ENCODE peak calls at places on chromosomes 12 and 14, in four cellular contexts. N, M, P and Z are unnamed samples.

GRCh38 chr12:47903927-47904646 is 707 bp downstream of the VDR start:
- DNase-seq in N (no peak), M (peak; percentile 73), P (peak; percentile 48), Z (no peak)

GRCh38 chr14:34981743-34982420 is 910 bp upstream of the SRP54 start:
- DNase-seq in N (no peak), M (no peak), P (peak; percentile 24), Z (peak; percentile 15)

GRCh38 chr12:33721561-33721960 is 281.9 kb upstream of the SYT10 start:
- DNase-seq in N (no peak), M (no peak), P (no peak), Z (no peak)

GRCh38 chr12:69510176-69510827 is 40.1 kb downstream of the FRS2 start:
- DNase-seq in N (no peak), M (no peak), P (no peak), Z (no peak)

GRCh38 chr12:57208946-57209282 is 7.7 kb upstream of the NXPH4 start:
- DNase-seq in N (no peak), M (no peak), P (no peak), Z (no peak)

GRCh38 chr14:58882577-58883018 is 244.8 kb downstream of the DACT1 start:
- DNase-seq in N (no peak), M (no peak), P (no peak), Z (no peak)

GRCh38 chr14:54857830-54858269 is 44.8 kb downstream of the GCH1 start:
- DNase-seq in N (no peak), M (no peak), P (no peak), Z (no peak)

GRCh38 chr14:28830115-28830534 is 63.5 kb downstream of the FOXG1 start:
- DNase-seq in N (no peak), M (no peak), P (no peak), Z (no peak)

GRCh38 chr14:71626281-71626835 is 305.9 kb upstream of the RGS6 start:
- DNase-seq in N (no peak), M (no peak), P (no peak), Z (no peak)

GRCh38 chr12:130185455-130186100 is 23.3 kb downstream of the FZD10 start:
- DNase-seq in N (no peak), M (no peak), P (no peak), Z (no peak)

GRCh38 chr14:37091651-37092050 is 80.8 kb downstream of the SLC25A21 start:
- DNase-seq in N (no peak), M (no peak), P (no peak), Z (no peak)

GRCh38 chr14:61099221-61099835 is 118.3 kb downstream of the SLC38A6 start:
- DNase-seq in N (no peak), M (no peak), P (no peak), Z (no peak)

GRCh38 chr12:131025234-131025633 is 71.5 kb downstream of the ADGRD1 start:
- DNase-seq in N (no peak), M (no peak), P (no peak), Z (no peak)

GRCh38 chr12:27589419-27589818 is 65.4 kb downstream of the PPFIBP1 start:
- DNase-seq in N (no peak), M (no peak), P (no peak), Z (no peak)

GRCh38 chr12:54393743-54394142 is 9.2 kb upstream of the ZNF385A start:
- DNase-seq in N (no peak), M (no peak), P (no peak), Z (no peak)

GRCh38 chr14:32677381-32677780 is 261.3 kb upstream of the NPAS3 start:
- DNase-seq in N (no peak), M (no peak), P (no peak), Z (no peak)

GRCh38 chr12:13183621-13184020 is 12.9 kb upstream of the EMP1 start:
- DNase-seq in N (no peak), M (no peak), P (no peak), Z (no peak)

GRCh38 chr14:61593330-61593729 is 102.0 kb upstream of the HIF1A start:
- DNase-seq in N (no peak), M (no peak), P (no peak), Z (no peak)

GRCh38 chr12:12180575-12180974 is 86.3 kb downstream of the LRP6 start:
- DNase-seq in N (no peak), M (no peak), P (no peak), Z (no peak)

GRCh38 chr12:132014092-132014914 is 64.6 kb downstream of the EP400 start:
- DNase-seq in N (no peak), M (peak; percentile 26), P (no peak), Z (peak; percentile 27)

GRCh38 chr12:110335481-110336045 is 54.5 kb downstream of the ATP2A2 start:
- DNase-seq in N (no peak), M (no peak), P (no peak), Z (no peak)

GRCh38 chr12:32039341-32039740 is 67.3 kb upstream of the BICD1 start:
- DNase-seq in N (no peak), M (no peak), P (no peak), Z (peak; percentile 82)

GRCh38 chr12:122963928-122964240 is 2.4 kb downstream of the ABCB9 start:
- DNase-seq in N (no peak), M (no peak), P (no peak), Z (peak; percentile 64)

GRCh38 chr12:14846042-14846587 is 2.8 kb upstream of the ART4 start:
- DNase-seq in N (no peak), M (no peak), P (no peak), Z (no peak)
- H3K27ac ChIP-seq in N (no peak overlapping the region), M (peak overlapping the region; percentile 32), P (no peak overlapping the region), Z (no peak overlapping the region)

DNA sequence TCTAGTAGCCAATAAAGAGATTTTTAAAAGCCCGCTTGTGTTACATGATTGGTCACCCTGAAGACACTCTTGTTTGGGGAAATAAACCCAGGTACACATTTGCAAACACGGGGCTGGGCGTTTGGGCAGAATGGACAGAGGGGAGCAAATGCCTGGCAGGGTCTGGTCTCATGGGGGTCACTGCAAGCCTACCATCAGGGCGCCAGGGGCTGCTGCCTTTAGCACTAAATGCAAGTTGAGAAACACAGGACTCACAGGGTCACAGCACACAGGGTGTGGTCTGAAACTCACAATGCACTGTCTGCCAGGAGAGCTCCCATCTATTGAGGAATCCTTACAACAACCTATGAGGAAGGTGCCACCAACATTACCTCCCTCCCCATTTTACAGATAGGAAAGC is 62.6 kb downstream of the CHGA start:
- DNase-seq in N (no peak), M (no peak), P (no peak), Z (peak; percentile 17)
- H3K27ac ChIP-seq in N (no peak overlapping the region), M (no peak overlapping the region), P (no peak overlapping the region), Z (peak overlapping the region; percentile 75)

GRCh38 chr12:124155711-124156110 is 139.2 kb upstream of the RFLNA start:
- DNase-seq in N (no peak), M (no peak), P (no peak), Z (no peak)
- H3K27ac ChIP-seq in N (no peak overlapping the region), M (no peak overlapping the region), P (no peak overlapping the region), Z (no peak overlapping the region)

DNA sequence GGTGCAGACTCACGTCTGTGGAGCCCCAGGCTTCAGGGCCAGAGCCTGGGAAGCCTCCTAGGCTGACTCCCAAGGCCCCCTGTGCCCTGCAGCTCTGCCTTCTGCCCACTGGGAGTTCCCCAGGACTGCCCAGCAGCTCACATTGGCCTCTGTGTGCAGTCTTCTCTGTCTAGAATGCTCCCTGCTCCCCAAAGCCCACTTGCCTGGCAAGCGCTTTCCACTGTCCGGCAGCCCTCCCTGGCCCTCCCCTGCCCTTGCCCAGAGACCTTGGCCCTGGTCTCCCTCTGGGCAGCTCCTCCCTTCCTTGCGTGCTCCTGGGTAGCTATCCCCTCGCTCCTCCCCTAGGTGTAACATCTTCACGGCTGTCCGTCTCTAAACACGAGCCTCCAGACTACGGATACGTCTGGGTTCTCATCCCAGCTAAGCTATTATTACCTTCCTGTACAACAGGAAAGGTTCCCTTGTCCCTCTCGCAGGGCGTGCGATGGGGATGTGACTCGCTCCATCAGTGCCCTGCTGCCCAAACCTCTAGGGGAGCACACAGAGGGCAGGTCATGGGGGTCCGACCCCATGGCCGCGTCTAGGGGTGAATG is 325.5 kb upstream of the RTL1 start:
- DNase-seq in N (no peak), M (no peak), P (no peak), Z (no peak)
- H3K27ac ChIP-seq in N (no peak overlapping the region), M (no peak overlapping the region), P (no peak overlapping the region), Z (no peak overlapping the region)

DNA sequence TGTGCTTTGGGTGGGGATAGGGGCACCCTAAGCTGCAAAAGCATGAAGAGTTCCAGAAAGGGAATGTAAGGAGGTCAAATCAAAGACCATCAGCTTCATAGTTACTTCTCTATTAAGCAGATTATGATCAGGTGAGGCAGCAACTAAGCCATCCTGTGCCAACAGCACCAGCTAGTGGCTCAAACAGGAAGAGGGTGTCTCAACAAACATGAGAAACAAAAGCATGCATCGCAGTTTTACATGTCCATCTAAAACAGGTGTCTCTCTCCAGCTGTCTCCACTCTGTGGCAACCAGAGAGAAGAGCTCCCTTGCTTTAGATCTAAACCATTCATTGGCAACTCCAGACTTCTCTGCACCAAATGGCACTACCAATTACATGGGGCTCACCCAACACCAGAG is 52.9 kb downstream of the ACTN1 start:
- DNase-seq in N (peak; percentile 30), M (no peak), P (no peak), Z (no peak)
- H3K27ac ChIP-seq in N (no peak overlapping the region), M (no peak overlapping the region), P (no peak overlapping the region), Z (no peak overlapping the region)